ENCODE peak calls at places on chromosomes 7 and 10, in nine cellular contexts. V is CD8-positive, alpha-beta T cell; L is EL; P is GM20000; S is prostate gland; X is RWPE1; M is GM23248; T is hippocampal formation; Q is activated CD4-positive, alpha-beta T cell treated with anti-CD3 and anti-CD28 coated beads, Interleukin-2, amount 10 ng/mL, durations not matched to agents 7 days and 5 days. D is an unnamed sample.
A peak's percentile ranks its signal among the peaks of the same experiment; 100 is the strongest.

GRCh38 chr10:37379991-37380390 is 254.6 kb downstream of the ANKRD30A start:
- DNase-seq in T (no peak), M (peak; percentile 43), L (no peak), P (no peak), V (no peak), Q (no peak), S (no peak), X (peak; percentile 71), D (no peak)

GRCh38 chr7:95317546-95317945 is 6.8 kb downstream of the PON1 start:
- DNase-seq in S (no peak), X (no peak), P (no peak), V (no peak), M (no peak), L (no peak), T (no peak), Q (no peak), D (no peak)

GRCh38 chr7:118477026-118477425 is 252.5 kb downstream of the ANKRD7 start:
- DNase-seq in V (no peak), T (no peak), Q (no peak), S (no peak), M (no peak), X (no peak), L (no peak), P (no peak), D (no peak)

GRCh38 chr7:50342616-50343114 is 38.1 kb downstream of the IKZF1 start:
- DNase-seq in M (peak; percentile 6), L (no peak), V (peak; percentile 79), T (no peak), S (no peak), X (no peak), P (no peak), Q (peak; percentile 57), D (no peak)

GRCh38 chr7:27303021-27303420 is 60.4 kb downstream of the EVX1 start:
- DNase-seq in X (peak; percentile 83), T (no peak), P (no peak), V (no peak), L (no peak), S (peak; percentile 70), Q (no peak), M (peak; percentile 10), D (no peak)

GRCh38 chr10:5942471-5942870 is 34.9 kb downstream of the IL15RA start:
- DNase-seq in Q (no peak), T (no peak), L (no peak), M (no peak), S (no peak), P (no peak), X (no peak), V (no peak), D (no peak)

GRCh38 chr7:105006367-105007139 is 7.5 kb upstream of the KMT2E start:
- DNase-seq in S (peak; percentile 56), V (no peak), Q (no peak), L (no peak), P (no peak), T (no peak), M (no peak), X (no peak), D (no peak)

GRCh38 chr7:73701357-73701995 is 18.0 kb downstream of the STX1A start:
- DNase-seq in P (peak; percentile 73), L (peak; percentile 33), T (no peak), S (no peak), Q (peak; percentile 29), M (peak; percentile 60), X (no peak), V (no peak), D (no peak)

GRCh38 chr7:108252177-108252576 is 122.0 kb upstream of the LAMB4 start:
- DNase-seq in T (peak; percentile 38), X (no peak), V (no peak), P (no peak), S (no peak), Q (no peak), L (no peak), M (no peak), D (peak; percentile 24)

GRCh38 chr7:143145-143751 is 49.1 kb upstream of the FAM20C start:
- DNase-seq in L (no peak), V (no peak), M (no peak), X (no peak), P (no peak), Q (no peak), S (no peak), T (no peak), D (no peak)

GRCh38 chr10:124678566-124679240 is 65.5 kb downstream of the FAM53B start:
- DNase-seq in L (no peak), X (no peak), V (peak; percentile 61), M (no peak), S (no peak), Q (peak; percentile 68), T (no peak), P (no peak), D (no peak)

GRCh38 chr10:82266438-82266837 is 391.4 kb downstream of the NRG3 start:
- DNase-seq in Q (no peak), S (no peak), X (no peak), P (no peak), T (no peak), L (no peak), V (no peak), M (peak; percentile 1), D (no peak)

GRCh38 chr10:49254556-49255318 is 44.2 kb upstream of the C10orf71 start:
- DNase-seq in L (no peak), M (no peak), S (no peak), X (no peak), T (no peak), P (no peak), Q (no peak), V (peak; percentile 29), D (no peak)

GRCh38 chr7:127066974-127067373 is 185.8 kb downstream of the GRM8 start:
- DNase-seq in X (no peak), M (no peak), L (no peak), P (no peak), T (no peak), S (peak; percentile 10), Q (no peak), V (no peak), D (no peak)

D was measured in putamen.